ENCODE peak calls at places on chromosomes 6 and 20, in four cellular contexts. One of them, this sample, is unnamed.

GRCh38 chr20:38673731-38674177 is 50.5 kb upstream of the SLC32A1 start:
- DNase-seq in tibial artery: no peak
- DNase-seq in stomach: no peak
- DNase-seq in CD8-positive, alpha-beta T cell: no peak
- DNase-seq in this sample: no peak

GRCh38 chr6:13813621-13814175 is 659 bp downstream of the MCUR1 start:
- DNase-seq in tibial artery: peak
- DNase-seq in stomach: peak
- DNase-seq in CD8-positive, alpha-beta T cell: no peak
- DNase-seq in this sample: peak

GRCh38 chr20:32368930-32369329 is 10.8 kb downstream of the ASXL1 start:
- DNase-seq in tibial artery: no peak
- DNase-seq in stomach: no peak
- DNase-seq in CD8-positive, alpha-beta T cell: no peak
- DNase-seq in this sample: no peak

GRCh38 chr6:32175322-32175710 is 568 bp downstream of the AGPAT1 start:
- DNase-seq in tibial artery: no peak
- DNase-seq in stomach: no peak
- DNase-seq in CD8-positive, alpha-beta T cell: no peak
- DNase-seq in this sample: no peak

GRCh38 chr20:58342104-58342945 is 32.8 kb downstream of the RAB22A start:
- DNase-seq in tibial artery: no peak
- DNase-seq in stomach: no peak
- DNase-seq in CD8-positive, alpha-beta T cell: no peak
- DNase-seq in this sample: peak

GRCh38 chr6:105359419-105360366 is 43.2 kb downstream of the PREP start:
- DNase-seq in tibial artery: no peak
- DNase-seq in stomach: no peak
- DNase-seq in CD8-positive, alpha-beta T cell: no peak
- DNase-seq in this sample: peak

GRCh38 chr20:63064745-63065711 is 58.3 kb upstream of the BHLHE23 start:
- DNase-seq in tibial artery: no peak
- DNase-seq in stomach: no peak
- DNase-seq in CD8-positive, alpha-beta T cell: no peak
- DNase-seq in this sample: no peak

GRCh38 chr6:99233219-99233618 is 116.3 kb downstream of the FAXC start:
- DNase-seq in tibial artery: no peak
- DNase-seq in stomach: no peak
- DNase-seq in CD8-positive, alpha-beta T cell: no peak
- DNase-seq in this sample: no peak

GRCh38 chr6:78700997-78701396 is 166.4 kb upstream of the IRAK1BP1 start:
- DNase-seq in tibial artery: no peak
- DNase-seq in stomach: no peak
- DNase-seq in CD8-positive, alpha-beta T cell: no peak
- DNase-seq in this sample: no peak

GRCh38 chr20:38579921-38580320 is 1.1 kb upstream of the ADIG start:
- DNase-seq in tibial artery: no peak
- DNase-seq in stomach: no peak
- DNase-seq in CD8-positive, alpha-beta T cell: no peak
- DNase-seq in this sample: no peak

GRCh38 chr6:166907373-166907841 is 48.9 kb downstream of the RNASET2 start:
- DNase-seq in tibial artery: no peak
- DNase-seq in stomach: no peak
- DNase-seq in CD8-positive, alpha-beta T cell: no peak
- DNase-seq in this sample: no peak

GRCh38 chr6:63690210-63690609 is 54.6 kb downstream of the PHF3 start:
- DNase-seq in tibial artery: no peak
- DNase-seq in stomach: no peak
- DNase-seq in CD8-positive, alpha-beta T cell: no peak
- DNase-seq in this sample: no peak
- H3K27ac ChIP-seq in tibial artery: no peak
- H3K27ac ChIP-seq in stomach: no peak
- H3K27ac ChIP-seq in CD8-positive, alpha-beta T cell: no peak
- H3K27ac ChIP-seq in this sample: no peak

GRCh38 chr20:50313223-50313820 is 122.7 kb downstream of the CEBPB start:
- DNase-seq in tibial artery: no peak
- DNase-seq in stomach: no peak
- DNase-seq in CD8-positive, alpha-beta T cell: no peak
- DNase-seq in this sample: no peak
- H3K27ac ChIP-seq in tibial artery: peak
- H3K27ac ChIP-seq in stomach: peak
- H3K27ac ChIP-seq in CD8-positive, alpha-beta T cell: no peak
- H3K27ac ChIP-seq in this sample: peak

GRCh38 chr20:56207656-56208055 is 40.9 kb upstream of the MC3R start:
- DNase-seq in tibial artery: no peak
- DNase-seq in stomach: no peak
- DNase-seq in CD8-positive, alpha-beta T cell: no peak
- DNase-seq in this sample: no peak
- H3K27ac ChIP-seq in tibial artery: no peak
- H3K27ac ChIP-seq in stomach: no peak
- H3K27ac ChIP-seq in CD8-positive, alpha-beta T cell: no peak
- H3K27ac ChIP-seq in this sample: no peak

GRCh38 chr6:113630738-113631535 is 226.2 kb upstream of the MARCKS start:
- DNase-seq in tibial artery: peak
- DNase-seq in stomach: no peak
- DNase-seq in CD8-positive, alpha-beta T cell: no peak
- DNase-seq in this sample: no peak
- H3K27ac ChIP-seq in tibial artery: peak
- H3K27ac ChIP-seq in stomach: peak
- H3K27ac ChIP-seq in CD8-positive, alpha-beta T cell: no peak
- H3K27ac ChIP-seq in this sample: peak